ENCODE peak calls at places on chromosomes 6 and 20, in ten cellular contexts. C, D, W, X, Q, E, K, P, A and O are unnamed samples.

GRCh38 chr6:43778976-43779863 is 9.2 kb downstream of the VEGFA start:
- DNase-seq in K (no peak), W (no peak), E (no peak), X (no peak), C (no peak), A (no peak), D (no peak), P (no peak), Q (no peak), O (no peak)

GRCh38 chr6:142680308-142680707 is 264.7 kb downstream of the HIVEP2 start:
- DNase-seq in W (no peak), P (no peak), C (peak; percentile 46), K (no peak), X (peak; percentile 26), D (no peak), Q (peak; percentile 20), E (no peak), A (no peak), O (no peak)

GRCh38 chr6:147621280-147621679 is 112.8 kb downstream of the SAMD5 start:
- DNase-seq in A (no peak), K (no peak), Q (no peak), P (no peak), X (no peak), W (no peak), D (no peak), C (no peak), E (peak; percentile 13), O (no peak)

GRCh38 chr6:44661221-44661609 is 273.7 kb downstream of the CDC5L start:
- DNase-seq in P (no peak), D (no peak), K (no peak), A (no peak), C (no peak), E (peak; percentile 23), W (no peak), X (peak; percentile 57), Q (peak; percentile 38), O (no peak)

GRCh38 chr6:37314803-37315515 is 38.8 kb upstream of the RNF8 start:
- DNase-seq in K (peak; percentile 7), W (peak; percentile 29), C (peak; percentile 93), E (peak; percentile 48), A (no peak), P (no peak), X (no peak), D (peak; percentile 82), Q (no peak), O (no peak)

GRCh38 chr6:20877008-20877937 is 343.0 kb downstream of the CDKAL1 start:
- DNase-seq in P (peak; percentile 69), W (no peak), X (no peak), D (no peak), A (peak; percentile 93), Q (peak; percentile 72), C (peak; percentile 94), E (peak; percentile 93), K (peak; percentile 95), O (no peak)

GRCh38 chr20:47681977-47682812 is 103.1 kb downstream of the SULF2 start:
- DNase-seq in X (no peak), W (no peak), P (peak; percentile 85), E (peak; percentile 81), D (no peak), A (no peak), Q (no peak), K (no peak), C (peak; percentile 54), O (no peak)

GRCh38 chr6:16273266-16273665 is 34.9 kb downstream of the GMPR start:
- DNase-seq in P (no peak), K (no peak), W (no peak), C (peak; percentile 15), X (no peak), Q (no peak), A (no peak), D (no peak), E (no peak), O (no peak)

GRCh38 chr6:70337379-70338073 is 34.6 kb upstream of the COL9A1 start:
- DNase-seq in K (no peak), P (no peak), A (no peak), W (no peak), X (no peak), C (no peak), E (no peak), Q (no peak), D (no peak), O (no peak)

DNA sequence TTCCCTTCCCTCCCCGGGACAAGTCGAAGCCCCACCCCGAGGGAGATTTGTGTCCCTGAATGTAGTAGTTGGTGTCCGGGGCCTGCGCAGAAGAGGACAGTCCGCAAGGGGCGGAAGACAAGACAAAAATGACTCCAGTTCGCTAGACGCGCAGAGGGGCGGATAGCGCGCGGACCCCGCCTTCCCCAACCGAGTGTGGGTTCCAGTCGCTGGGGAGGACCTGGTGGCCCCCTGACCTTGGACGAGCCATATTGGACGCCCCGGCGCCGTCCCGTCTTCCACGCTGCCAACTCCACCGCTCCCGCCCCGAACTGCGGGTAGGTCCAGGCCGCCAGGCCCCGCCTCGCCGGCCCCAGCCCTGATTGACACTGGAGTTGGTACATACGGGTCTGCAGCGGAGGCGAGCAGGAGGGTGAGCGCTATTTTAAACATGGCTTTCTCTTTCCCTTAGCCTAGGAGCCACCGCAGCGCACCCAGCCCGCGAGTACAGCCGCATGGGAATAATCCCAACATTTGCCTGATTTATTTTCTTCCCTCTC is 802 bp downstream of the HMGN3 start:
- DNase-seq in P (peak; percentile 95), D (peak; percentile 90), W (peak; percentile 90), K (peak; percentile 77), A (no peak), Q (peak; percentile 68), X (peak; percentile 85), C (peak; percentile 91), E (peak; percentile 84), O (no peak)
- TF ChIP-seq CTCF in P (peak; percentile 36), D (peak; percentile 26), W (peak; percentile 30), K (no peak), A (no peak), Q (peak; percentile 63), X (no peak), C (no peak), E (peak; percentile 29), O (no peak)

DNA sequence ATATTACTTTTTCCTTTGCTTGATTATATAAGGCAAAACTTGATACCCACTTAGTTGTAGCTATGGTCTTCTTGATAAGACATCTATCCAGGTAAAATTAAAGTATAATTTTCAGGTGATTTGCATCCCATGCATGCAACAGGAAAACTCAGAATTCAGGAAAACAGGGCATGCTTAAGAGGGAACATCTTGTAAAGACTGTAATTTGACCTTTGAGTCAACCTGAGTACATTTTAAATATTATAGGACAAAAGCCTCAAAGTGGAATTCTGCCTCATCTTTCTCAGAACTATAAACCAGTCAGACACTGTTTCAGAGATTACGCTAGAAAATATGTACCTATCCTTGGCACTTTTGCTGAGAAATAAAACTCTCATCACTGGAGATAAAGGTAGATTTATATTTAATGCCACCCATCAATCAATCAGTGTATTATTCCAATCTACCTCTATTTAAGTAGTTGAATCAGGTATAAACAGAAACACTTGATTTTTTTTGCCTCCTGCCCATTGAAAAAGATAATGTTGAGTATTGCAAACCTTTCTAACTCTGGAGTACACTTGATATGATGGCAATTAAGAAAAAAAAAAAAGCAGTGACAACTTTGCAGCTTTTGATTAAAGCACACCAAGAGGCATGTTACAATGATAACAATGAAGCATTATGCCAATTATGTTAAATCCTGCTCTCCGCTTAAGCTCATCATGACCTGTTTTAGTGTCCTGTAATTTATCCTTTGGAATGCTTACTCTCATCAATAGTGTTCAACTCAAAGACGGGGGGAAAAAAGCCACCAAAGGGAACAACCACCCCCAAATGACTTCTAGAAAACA is 2.8 kb downstream of the CITED2 start:
- DNase-seq in X (no peak), C (peak; percentile 27), P (no peak), W (no peak), K (no peak), E (no peak), A (no peak), D (no peak), Q (no peak), O (no peak)
- TF ChIP-seq POLR2AphosphoS5 in X (no peak), C (no peak), P (no peak), W (no peak), K (no peak), E (peak; percentile 53), A (no peak), D (no peak), Q (no peak), O (no peak)

GRCh38 chr6:31660224-31660997 is at the start of gene C6orf47:
- DNase-seq in P (peak; percentile 95), D (peak; percentile 95), X (peak; percentile 81), W (peak; percentile 95), C (peak; percentile 87), E (peak; percentile 79), K (peak; percentile 51), A (no peak), Q (peak; percentile 80), O (no peak)
- H3K4me1 ChIP-seq in P (peaks cover 65% of the 10 kb centered on the region), D (peaks cover 23% of the 10 kb centered on the region), X (peaks cover 24% of the 10 kb centered on the region), W (peaks cover 22% of the 10 kb centered on the region), C (peaks cover 44% of the 10 kb centered on the region), E (peaks cover 88% of the 10 kb centered on the region), K (peaks cover 45% of the 10 kb centered on the region), A (peaks cover 31% of the 10 kb centered on the region), Q (peaks cover 21% of the 10 kb centered on the region), O (peaks cover 63% of the 10 kb centered on the region)

GRCh38 chr20:11544029-11544678 is 373.5 kb upstream of the BTBD3 start:
- DNase-seq in E (peak; percentile 72), C (peak; percentile 74), D (peak; percentile 87), X (peak; percentile 75), Q (no peak), K (peak; percentile 64), P (no peak), W (peak; percentile 43), A (peak; percentile 48), O (no peak)
- TF ChIP-seq CTCF in E (peak; percentile 85), C (peak; percentile 44), D (peak; percentile 86), X (peak; percentile 40), Q (peak; percentile 73), K (peak; percentile 56), P (peak; percentile 45), W (peak; percentile 75), A (peak; percentile 63), O (peak; percentile 64)

GRCh38 chr20:3710703-3711417 is 1.5 kb downstream of the SIGLEC1 start:
- DNase-seq in A (no peak), P (peak; percentile 87), D (peak; percentile 82), K (peak; percentile 16), C (peak; percentile 58), Q (no peak), E (peak; percentile 46), W (peak; percentile 93), X (peak; percentile 44), O (peak; percentile 83)
- TF ChIP-seq POLR2AphosphoS5 in A (no peak), P (no peak), D (no peak), K (no peak), C (no peak), Q (no peak), E (no peak), W (no peak), X (peak; percentile 8), O (no peak)

GRCh38 chr20:62377615-62378085 is 9.3 kb upstream of the RPS21 start:
- DNase-seq in D (no peak), X (no peak), A (no peak), C (no peak), K (no peak), P (peak; percentile 88), E (no peak), Q (no peak), W (no peak), O (no peak)
- H3K4me1 ChIP-seq in D (peaks cover 14% of the 10 kb centered on the region), X (peaks cover 21% of the 10 kb centered on the region), A (peaks cover 58% of the 10 kb centered on the region), C (peaks cover 15% of the 10 kb centered on the region), K (peaks cover 56% of the 10 kb centered on the region), P (peaks cover 64% of the 10 kb centered on the region), E (peaks cover 54% of the 10 kb centered on the region), Q (no peaks in the 10 kb centered on the region), W (peaks cover 7% of the 10 kb centered on the region), O (peaks cover 76% of the 10 kb centered on the region)